ENCODE peak calls at places on chromosomes 4 and X, in four cellular contexts. K is HepG2, Q is cardiac muscle cell, X is psoas muscle. U is an unnamed sample.

GRCh38 chrX:76148011-76148665 is 24.7 kb upstream of the PBDC1 start:
- DNase-seq in K (peak; percentile 1), Q (no peak), X (no peak), U (peak; percentile 8)

GRCh38 chr4:79065262-79065661 is 126.0 kb upstream of the PAQR3 start:
- DNase-seq in K (no peak), Q (peak; percentile 19), X (no peak), U (no peak)

GRCh38 chr4:37008199-37008598 is 236.3 kb upstream of the NWD2 start:
- DNase-seq in K (peak; percentile 94), Q (no peak), X (no peak), U (peak; percentile 78)

GRCh38 chrX:110341189-110342035 is 17.2 kb upstream of the RTL9 start:
- DNase-seq in K (no peak), Q (no peak), X (no peak), U (no peak)

GRCh38 chrX:154512879-154513553 is 3.0 kb downstream of the FAM3A start:
- DNase-seq in K (no peak), Q (no peak), X (no peak), U (no peak)

GRCh38 chr4:60133414-60133813 is 1066.7 kb upstream of the ADGRL3 start:
- DNase-seq in K (no peak), Q (no peak), X (no peak), U (no peak)

GRCh38 chrX:74536142-74537010 is 78.0 kb downstream of the RLIM start:
- DNase-seq in K (no peak), Q (peak; percentile 56), X (peak; percentile 87), U (peak; percentile 60)

GRCh38 chrX:23945206-23945605 is 37.4 kb downstream of the CXorf58 start:
- DNase-seq in K (no peak), Q (no peak), X (no peak), U (no peak)

GRCh38 chrX:132086717-132087116 is 41.1 kb downstream of the FRMD7 start:
- DNase-seq in K (no peak), Q (no peak), X (no peak), U (no peak)

GRCh38 chr4:2183394-2183793 is 58.5 kb downstream of the HAUS3 start:
- DNase-seq in K (no peak), Q (no peak), X (no peak), U (no peak)

GRCh38 chrX:40090050-40090804 is 7.5 kb downstream of the BCOR start:
- DNase-seq in K (no peak), Q (no peak), X (peak; percentile 43), U (peak; percentile 63)

GRCh38 chrX:32155044-32155638 is 1056.2 kb downstream of the DMD start:
- DNase-seq in K (no peak), Q (peak; percentile 2), X (no peak), U (no peak)

GRCh38 chr4:3199661-3200422 is 49.1 kb upstream of the MSANTD1 start:
- DNase-seq in K (no peak), Q (no peak), X (peak; percentile 49), U (no peak)

GRCh38 chr4:175779081-175779620 is 32.9 kb downstream of the GPM6A start:
- DNase-seq in K (no peak), Q (no peak), X (no peak), U (no peak)

GRCh38 chr4:6076391-6076790 is 58.2 kb upstream of the C4orf50 start:
- DNase-seq in K (no peak), Q (no peak), X (no peak), U (no peak)

GRCh38 chr4:17719106-17719505 is 62.3 kb downstream of the FAM184B start:
- DNase-seq in K (no peak), Q (no peak), X (no peak), U (no peak)

GRCh38 chrX:120310861-120311631 is at the start of gene TMEM255A:
- DNase-seq in K (no peak), Q (peak; percentile 17), X (peak; percentile 15), U (no peak)

GRCh38 chr4:6327220-6327917 is 57.7 kb downstream of the WFS1 start:
- DNase-seq in K (peak; percentile 60), Q (peak; percentile 85), X (peak; percentile 76), U (peak; percentile 82)

GRCh38 chr4:185734214-185734613 is 77.8 kb downstream of the SORBS2 start:
- DNase-seq in K (no peak), Q (no peak), X (no peak), U (no peak)
- H3K27ac ChIP-seq in K (no peak overlapping the region), Q (peak overlapping the region; percentile 83), X (no peak overlapping the region), U (no peak overlapping the region)

DNA sequence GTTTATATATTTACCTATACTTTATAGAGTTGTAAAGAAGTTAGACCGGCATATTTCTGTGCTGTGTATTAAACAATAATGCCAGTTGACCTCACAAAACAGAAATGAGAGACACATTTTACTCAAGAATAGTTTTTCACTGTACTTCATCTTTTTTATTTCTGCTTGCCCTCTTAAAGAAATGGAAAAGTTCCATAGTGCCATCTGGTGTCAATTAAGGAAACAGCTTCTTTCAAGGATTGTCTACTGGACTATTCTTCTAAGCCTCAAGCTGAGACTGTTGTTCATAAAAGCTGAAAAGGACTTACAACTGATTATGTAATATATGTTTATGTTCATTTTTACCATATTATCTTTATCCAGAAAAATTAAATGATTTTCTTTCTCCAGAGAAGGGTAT is 1523.8 kb downstream of the ARAP2 start:
- DNase-seq in K (peak; percentile 17), Q (peak; percentile 58), X (no peak), U (no peak)
- TF ChIP-seq CTCF in K (peak; percentile 40), Q (peak; percentile 54), X (peak; percentile 47), U (no peak)

DNA sequence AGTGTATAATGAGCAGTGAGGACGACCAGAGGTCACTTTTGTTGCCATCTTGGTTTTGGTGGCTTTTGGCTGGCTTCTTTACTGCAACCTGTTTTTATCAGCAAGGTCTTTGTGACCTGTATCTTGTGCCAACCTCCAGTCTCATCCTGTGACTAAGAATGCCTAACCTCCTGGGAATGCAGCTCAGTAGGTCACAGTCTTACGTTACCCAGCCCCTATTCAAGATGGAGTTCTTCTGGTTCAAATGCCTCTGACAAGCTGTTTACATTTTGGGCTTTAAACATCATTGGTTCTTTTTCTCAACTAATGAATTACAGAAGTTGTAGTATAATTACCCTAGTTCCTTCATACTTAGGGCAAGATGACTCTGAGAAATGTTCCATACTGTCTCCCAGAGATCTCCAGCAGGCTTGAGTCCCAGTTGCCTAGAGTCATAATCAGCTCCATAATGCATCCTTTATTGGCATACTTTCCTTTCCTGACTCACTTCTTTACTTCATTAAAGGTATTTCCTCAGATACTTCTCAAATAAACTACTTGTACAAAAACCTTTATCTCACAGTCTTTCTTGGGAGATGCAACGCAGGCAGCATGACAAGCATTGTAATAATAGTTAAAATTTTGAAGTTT is 136.5 kb downstream of the KDM6A start:
- DNase-seq in K (no peak), Q (no peak), X (no peak), U (no peak)
- H3K4me3 ChIP-seq in K (no peak overlapping the region), Q (no peak overlapping the region), X (no peak overlapping the region), U (no peak overlapping the region)

GRCh38 chr4:105714071-105714521 is 5.5 kb downstream of the GSTCD start:
- DNase-seq in K (no peak), Q (no peak), X (no peak), U (no peak)
- H3K27ac ChIP-seq in K (no peak overlapping the region), Q (no peak overlapping the region), X (no peak overlapping the region), U (no peak overlapping the region)